ENCODE peak calls at places on chromosomes 7 and 10, in eight cellular contexts. X is aorta, T is lung, Z is upper lobe of right lung, Q is hepatocyte, A is T-helper 17 cell, H is stomach, E is uterus. P is an unnamed sample. For H3K9me3, the result is how much of the 10 kb centered on the place peaks cover.

GRCh38 chr7:137943132-137943551 is 58.7 kb downstream of the CREB3L2 start:
- DNase-seq in Q (peak), E (peak), H (no peak), T (no peak), X (no peak), Z (no peak), A (no peak), P (peak)

GRCh38 chr10:5199398-5199797 is 2.8 kb downstream of the AKR1C4 start:
- DNase-seq in Q (no peak), T (no peak), A (no peak), E (no peak), H (no peak), Z (no peak), X (no peak), P (no peak)

GRCh38 chr10:65194131-65194530 is 1672.9 kb downstream of the REEP3 start:
- DNase-seq in T (no peak), H (no peak), A (no peak), Z (no peak), Q (no peak), X (no peak), E (no peak), P (peak)

GRCh38 chr10:132016514-132016913 is 34.8 kb upstream of the BNIP3 start:
- DNase-seq in Q (no peak), H (no peak), Z (peak), A (no peak), E (no peak), T (no peak), X (no peak), P (no peak)

GRCh38 chr10:78794736-78795455 is 273.9 kb upstream of the ZMIZ1 start:
- DNase-seq in H (no peak), X (no peak), T (no peak), Z (no peak), A (no peak), Q (no peak), E (no peak), P (no peak)

GRCh38 chr10:132136097-132136521 is 50.6 kb upstream of the DPYSL4 start:
- DNase-seq in H (no peak), E (no peak), A (no peak), Q (no peak), Z (peak), X (peak), T (no peak), P (no peak)

GRCh38 chr7:38309555-38309954 is 36.1 kb upstream of the TARP start:
- DNase-seq in Z (no peak), A (no peak), H (no peak), X (no peak), E (no peak), Q (no peak), T (no peak), P (no peak)

GRCh38 chr7:38382627-38383026 is 109.2 kb upstream of the TARP start:
- DNase-seq in X (no peak), Q (no peak), H (no peak), Z (no peak), T (no peak), E (no peak), A (no peak), P (peak)

GRCh38 chr10:58027431-58027830 is 240.3 kb downstream of the IPMK start:
- DNase-seq in A (no peak), T (no peak), E (no peak), Z (no peak), Q (no peak), X (no peak), H (no peak), P (peak)

GRCh38 chr10:62422068-62422590 is 48.0 kb downstream of the ZNF365 start:
- DNase-seq in E (no peak), T (no peak), A (no peak), X (no peak), Q (no peak), H (no peak), Z (no peak), P (peak)

GRCh38 chr10:31769564-31769963 is 159.1 kb downstream of the ARHGAP12 start:
- DNase-seq in Z (no peak), E (no peak), A (no peak), T (no peak), H (no peak), Q (no peak), X (no peak), P (peak)

GRCh38 chr10:128047991-128048826 is 78.0 kb downstream of the MKI67 start:
- DNase-seq in T (no peak), Z (no peak), H (no peak), Q (peak), A (no peak), E (no peak), X (peak), P (peak)

GRCh38 chr10:33571616-33572015 is 237.1 kb upstream of the NRP1 start:
- DNase-seq in X (no peak), H (no peak), Z (no peak), T (no peak), A (no peak), E (no peak), Q (peak), P (peak)

GRCh38 chr7:138663741-138664710 is 37.1 kb downstream of the SVOPL start:
- DNase-seq in A (no peak), Q (peak), X (no peak), T (no peak), Z (peak), E (no peak), H (no peak), P (no peak)

GRCh38 chr10:89301721-89302445 is at the start of gene IFIT2:
- DNase-seq in X (peak), A (peak), H (peak), T (no peak), Q (peak), Z (no peak), E (peak), P (peak)

GRCh38 chr7:41732279-41733062 is 29.6 kb upstream of the INHBA start:
- DNase-seq in Z (peak), A (no peak), H (no peak), E (no peak), X (peak), T (no peak), Q (no peak), P (no peak)

GRCh38 chr7:100483101-100483727 is 513 bp upstream of the NYAP1 start:
- DNase-seq in T (no peak), A (peak), H (peak), E (peak), Q (peak), X (peak), Z (peak), P (no peak)

GRCh38 chr10:13302821-13303555 is 3.1 kb upstream of the PHYH start:
- DNase-seq in Q (no peak), E (no peak), T (no peak), Z (no peak), X (no peak), A (no peak), H (no peak), P (no peak)

GRCh38 chr10:19815478-19816419 is 483 bp upstream of the PLXDC2 start:
- DNase-seq in Z (peak), A (no peak), T (peak), E (peak), H (peak), Q (peak), X (peak), P (peak)

GRCh38 chr10:27745719-27746363 is at the start of gene MKX:
- DNase-seq in A (no peak), Q (peak), X (peak), Z (peak), T (peak), E (peak), H (peak), P (peak)

GRCh38 chr10:99993994-99994689 is 15.6 kb downstream of the DNMBP start:
- DNase-seq in H (peak), A (no peak), Z (peak), E (no peak), X (peak), T (peak), Q (peak), P (peak)

GRCh38 chr7:144818516-144818915 is 17.3 kb downstream of the TPK1 start:
- DNase-seq in Z (no peak), X (no peak), T (no peak), E (no peak), A (peak), H (no peak), Q (no peak), P (no peak)

GRCh38 chr7:95550546-95550945 is 45.8 kb downstream of the PDK4 start:
- DNase-seq in H (no peak), E (no peak), T (no peak), A (no peak), Q (no peak), X (no peak), Z (no peak), P (no peak)

GRCh38 chr7:129771928-129772479 is 160.5 kb downstream of the NRF1 start:
- DNase-seq in E (no peak), T (no peak), Z (no peak), A (no peak), X (no peak), H (no peak), Q (no peak), P (no peak)

GRCh38 chr7:78794101-78794500 is 659.4 kb downstream of the MAGI2 start:
- DNase-seq in X (no peak), Q (no peak), T (no peak), Z (no peak), H (no peak), A (no peak), E (no peak), P (peak)

GRCh38 chr10:113059001-113059780 is 109.1 kb downstream of the TCF7L2 start:
- DNase-seq in T (no peak), A (no peak), Q (peak), E (peak), X (peak), H (no peak), Z (no peak), P (peak)

GRCh38 chr10:123136221-123136805 is 543 bp downstream of the HMX3 start:
- DNase-seq in X (no peak), Q (no peak), Z (no peak), E (no peak), T (no peak), H (no peak), A (no peak), P (no peak)

GRCh38 chr7:135320277-135320676 is 86.6 kb downstream of the STRA8 start:
- DNase-seq in Z (peak), Q (peak), E (peak), X (peak), H (peak), A (no peak), T (peak), P (peak)

GRCh38 chr10:71567006-71567405 is 152.6 kb downstream of the C10orf105 start:
- DNase-seq in H (no peak), Z (no peak), T (no peak), X (no peak), E (no peak), A (no peak), Q (no peak), P (no peak)

GRCh38 chr10:61465807-61466425 is 12.7 kb upstream of the TMEM26 start:
- DNase-seq in H (no peak), E (no peak), Z (no peak), A (no peak), Q (no peak), X (no peak), T (no peak), P (no peak)

GRCh38 chr7:42691030-42691639 is 220.7 kb downstream of the C7orf25 start:
- DNase-seq in H (no peak), A (no peak), E (no peak), X (no peak), T (no peak), Z (no peak), Q (peak), P (peak)

GRCh38 chr7:83814480-83814879 is 165.5 kb upstream of the SEMA3E start:
- DNase-seq in Z (no peak), X (no peak), H (no peak), A (no peak), T (no peak), Q (no peak), E (no peak), P (no peak)

GRCh38 chr7:120802751-120803150 is 55.2 kb downstream of the TSPAN12 start:
- DNase-seq in A (no peak), H (no peak), E (no peak), T (no peak), Z (no peak), Q (no peak), X (no peak), P (no peak)

GRCh38 chr10:1109795-1110673 is 53.8 kb downstream of the WDR37 start:
- DNase-seq in X (no peak), E (peak), Z (no peak), Q (peak), H (peak), A (peak), T (no peak), P (peak)

GRCh38 chr10:63120554-63120953 is 12.6 kb upstream of the NRBF2 start:
- DNase-seq in T (no peak), A (no peak), E (no peak), Q (no peak), Z (no peak), H (no peak), X (no peak), P (peak)

GRCh38 chr7:91240546-91240945 is 23.7 kb upstream of the FZD1 start:
- DNase-seq in X (no peak), T (no peak), A (no peak), Z (no peak), H (no peak), Q (no peak), E (no peak), P (no peak)

DNA sequence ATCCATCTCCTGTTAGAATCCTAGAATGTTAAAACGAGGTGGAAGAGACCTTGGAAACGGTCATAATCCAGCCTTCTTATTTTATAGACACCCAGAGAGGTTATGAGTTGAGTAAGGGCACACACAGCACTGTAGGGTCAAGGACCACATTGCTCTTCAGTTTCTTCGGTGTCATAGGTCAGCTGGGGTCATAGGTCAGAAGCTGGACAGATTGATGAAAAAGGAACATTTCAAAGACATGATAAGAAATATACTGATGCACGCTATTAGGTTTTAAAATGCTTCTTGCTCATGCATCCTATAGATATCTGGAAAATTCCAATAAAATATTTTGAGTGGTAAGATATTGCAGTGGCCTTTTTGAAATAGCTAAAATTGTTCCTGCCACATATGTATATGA is 60.0 kb upstream of the BMS1 start:
- DNase-seq in H (no peak), T (no peak), X (no peak), Z (no peak), Q (no peak), E (no peak), A (no peak), P (no peak)
- H3K9me3 ChIP-seq in H (under half), T (under half), X (under half), Z (under half), Q (under half), E (under half), A (under half), P (under half)

DNA sequence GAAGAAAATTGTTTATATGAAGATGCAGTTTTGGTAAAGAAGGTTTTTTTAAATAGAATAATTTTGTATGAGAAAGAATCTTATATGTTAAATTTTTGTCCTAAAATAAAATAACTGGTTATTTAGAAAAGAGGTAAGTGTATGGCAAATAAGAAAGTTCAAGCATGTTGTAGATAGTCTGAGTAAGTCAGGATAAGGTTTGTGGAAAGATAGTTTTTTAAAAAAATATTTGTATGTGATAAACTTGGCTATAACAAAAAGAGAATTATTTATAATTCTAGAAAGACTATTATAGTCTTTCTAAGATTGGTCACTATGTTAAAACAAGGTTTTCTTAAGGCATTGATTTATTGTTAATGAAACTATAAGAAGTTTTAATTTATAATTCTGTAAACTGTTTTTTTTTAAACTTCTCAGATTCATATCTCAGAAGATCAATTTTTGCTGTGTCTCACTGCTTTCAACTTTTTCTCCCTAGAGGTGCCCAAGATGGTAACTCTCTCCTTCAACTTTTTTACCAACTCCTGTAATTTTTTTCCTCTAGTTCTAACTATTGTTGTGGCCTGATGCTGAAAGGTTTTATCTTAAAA is 698.6 kb downstream of the CCSER2 start:
- DNase-seq in Z (no peak), T (no peak), A (no peak), X (no peak), Q (no peak), E (no peak), H (no peak), P (no peak)
- H3K9me3 ChIP-seq in Z (under half), T (under half), A (under half), X (under half), Q (under half), E (under half), H (under half), P (under half)

GRCh38 chr7:157745721-157746709 is 409.2 kb downstream of the DNAJB6 start:
- DNase-seq in H (no peak), T (no peak), X (peak), A (no peak), E (no peak), Q (no peak), Z (no peak), P (no peak)
- H3K9me3 ChIP-seq in H (under half), T (under half), X (under half), A (under half), E (under half), Q (under half), Z (under half), P (under half)

GRCh38 chr7:15057272-15057671 is 154.7 kb upstream of the DGKB start:
- DNase-seq in T (no peak), X (no peak), Z (no peak), H (no peak), Q (no peak), E (no peak), A (no peak), P (no peak)
- H3K9me3 ChIP-seq in T (under half), X (under half), Z (under half), H (under half), Q (under half), E (under half), A (under half), P (under half)

GRCh38 chr7:56537477-56537876 is 421.3 kb upstream of the NUPR2 start:
- DNase-seq in Z (no peak), E (no peak), X (no peak), T (no peak), H (no peak), A (no peak), Q (no peak), P (no peak)
- H3K9me3 ChIP-seq in Z (under half), E (under half), X (under half), T (under half), H (half or more), A (under half), Q (under half), P (under half)

GRCh38 chr10:92664322-92664721 is 25.4 kb upstream of the HHEX start:
- DNase-seq in T (no peak), X (no peak), E (no peak), Q (no peak), A (no peak), H (no peak), Z (no peak), P (no peak)
- H3K9me3 ChIP-seq in T (under half), X (under half), E (under half), Q (under half), A (under half), H (under half), Z (under half), P (under half)

DNA sequence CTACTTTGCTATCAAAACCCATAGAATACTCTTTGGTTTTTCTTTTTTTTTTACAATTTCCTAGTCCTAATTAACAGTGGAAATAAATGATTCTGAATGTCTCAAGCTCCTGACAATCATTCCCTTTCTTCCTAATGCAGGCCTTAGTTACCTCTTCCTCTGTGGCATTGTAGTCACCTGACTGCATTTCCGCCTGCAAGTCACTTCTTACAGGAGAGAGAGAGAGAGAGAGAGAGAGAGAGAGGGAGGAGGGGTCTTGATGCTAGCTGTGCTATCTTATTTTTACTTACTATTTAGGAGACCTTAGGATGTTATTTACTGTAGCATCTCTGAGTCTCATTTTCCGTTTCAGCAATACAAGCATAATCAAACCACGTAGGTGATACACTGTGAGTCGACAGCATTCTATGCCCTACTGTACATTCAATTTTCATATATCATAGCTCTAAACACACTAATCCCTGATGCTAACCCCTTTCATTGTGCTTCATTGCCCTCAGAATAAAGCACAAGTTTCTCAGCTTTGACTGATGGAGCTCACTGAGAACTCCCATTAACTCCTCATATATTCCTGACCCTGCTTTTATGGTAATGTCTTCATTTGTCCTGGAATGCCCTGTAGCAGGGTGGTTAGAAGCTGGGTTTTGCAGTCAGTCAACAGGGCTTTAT is 1237.3 kb downstream of the XPNPEP1 start:
- DNase-seq in X (no peak), Q (no peak), E (no peak), A (no peak), T (no peak), Z (no peak), H (no peak), P (no peak)
- H3K9me3 ChIP-seq in X (under half), Q (under half), E (under half), A (under half), T (under half), Z (under half), H (under half), P (under half)

P was measured in astrocyte.